ENCODE peak calls at places on chromosomes 2 and 18, in five cellular contexts. Y, I, Q, K and T are unnamed samples.

GRCh38 chr2:176170606-176171005 is 13.5 kb downstream of the HOXD3 start:
- DNase-seq in Y (no peak), I (no peak), Q (no peak), K (no peak), T (no peak)

GRCh38 chr2:240954436-240955305 is 43.7 kb upstream of the SNED1 start:
- DNase-seq in Y (no peak), I (no peak), Q (no peak), K (no peak), T (no peak)

GRCh38 chr2:198873771-198874501 is 583.8 kb downstream of the SATB2 start:
- DNase-seq in Y (no peak), I (no peak), Q (no peak), K (no peak), T (peak)

GRCh38 chr18:48328473-48329205 is 80.5 kb downstream of the ZBTB7C start:
- DNase-seq in Y (no peak), I (peak), Q (no peak), K (peak), T (no peak)

GRCh38 chr2:178324072-178324471 is 126.9 kb downstream of the PRKRA start:
- DNase-seq in Y (no peak), I (no peak), Q (no peak), K (no peak), T (no peak)

GRCh38 chr18:2971741-2972552 is 41.0 kb downstream of the LPIN2 start:
- DNase-seq in Y (peak), I (no peak), Q (peak), K (no peak), T (no peak)

GRCh38 chr2:26528186-26528585 is 50.3 kb upstream of the OTOF start:
- DNase-seq in Y (no peak), I (no peak), Q (no peak), K (no peak), T (no peak)

GRCh38 chr2:26614205-26615128 is 26.7 kb downstream of the CIB4 start:
- DNase-seq in Y (peak), I (no peak), Q (no peak), K (no peak), T (no peak)

GRCh38 chr18:78499586-78499985 is 480.0 kb upstream of the SALL3 start:
- DNase-seq in Y (no peak), I (no peak), Q (no peak), K (no peak), T (no peak)

GRCh38 chr2:151654085-151654484 is 80.2 kb downstream of the NEB start:
- DNase-seq in Y (no peak), I (no peak), Q (no peak), K (no peak), T (no peak)

GRCh38 chr2:55966431-55967118 is 43.0 kb upstream of the EFEMP1 start:
- DNase-seq in Y (peak), I (no peak), Q (no peak), K (no peak), T (no peak)

GRCh38 chr2:38466849-38467767 is 90.0 kb upstream of the ATL2 start:
- DNase-seq in Y (no peak), I (no peak), Q (no peak), K (no peak), T (no peak)

GRCh38 chr2:119240311-119241204 is 16.9 kb downstream of the STEAP3 start:
- DNase-seq in Y (peak), I (peak), Q (no peak), K (no peak), T (no peak)

GRCh38 chr2:176188969-176189665 is 649 bp downstream of the HOXD1 start:
- DNase-seq in Y (no peak), I (no peak), Q (no peak), K (no peak), T (no peak)

GRCh38 chr18:55372205-55372604 is 215.8 kb downstream of the TCF4 start:
- DNase-seq in Y (no peak), I (no peak), Q (no peak), K (no peak), T (no peak)

GRCh38 chr2:99000708-99001107 is 64.7 kb upstream of the CRACDL start:
- DNase-seq in Y (no peak), I (no peak), Q (no peak), K (no peak), T (no peak)

GRCh38 chr18:22943847-22944246 is 10.7 kb downstream of the RBBP8 start:
- DNase-seq in Y (no peak), I (no peak), Q (no peak), K (no peak), T (no peak)

GRCh38 chr2:191041418-191042161 is 27.6 kb upstream of the STAT1 start:
- DNase-seq in Y (no peak), I (peak), Q (no peak), K (no peak), T (no peak)

GRCh38 chr2:234966340-234966739 is 14.5 kb downstream of the SH3BP4 start:
- DNase-seq in Y (no peak), I (no peak), Q (no peak), K (no peak), T (no peak)

GRCh38 chr2:232878855-232879617 is 9.0 kb downstream of the SNORC start:
- DNase-seq in Y (no peak), I (no peak), Q (no peak), K (no peak), T (no peak)

GRCh38 chr2:13230221-13230620 is 513.5 kb downstream of the TRIB2 start:
- DNase-seq in Y (no peak), I (peak), Q (no peak), K (no peak), T (no peak)

GRCh38 chr2:19547321-19547720 is 188.9 kb upstream of the OSR1 start:
- DNase-seq in Y (no peak), I (peak), Q (no peak), K (no peak), T (no peak)

GRCh38 chr2:177239934-177240600 is 24.5 kb downstream of the NFE2L2 start:
- DNase-seq in Y (no peak), I (no peak), Q (peak), K (no peak), T (no peak)

GRCh38 chr2:113390133-113390849 is 47.2 kb upstream of the ZNG1B start:
- DNase-seq in Y (no peak), I (peak), Q (peak), K (peak), T (peak)

GRCh38 chr2:189421644-189422043 is 19.6 kb upstream of the WDR75 start:
- DNase-seq in Y (no peak), I (peak), Q (no peak), K (peak), T (peak)

GRCh38 chr2:70258532-70258875 is 567 bp downstream of the PCYOX1 start:
- DNase-seq in Y (peak), I (peak), Q (no peak), K (no peak), T (no peak)

GRCh38 chr2:88074854-88075292 is 7.2 kb downstream of the SMYD1 start:
- DNase-seq in Y (no peak), I (peak), Q (no peak), K (peak), T (peak)

GRCh38 chr2:63537306-63537705 is 51.0 kb downstream of the WDPCP start:
- DNase-seq in Y (no peak), I (peak), Q (no peak), K (peak), T (no peak)

GRCh38 chr2:96267159-96267971 is 1.3 kb downstream of the CIAO1 start:
- DNase-seq in Y (no peak), I (no peak), Q (peak), K (no peak), T (no peak)

GRCh38 chr2:207163053-207163814 is 2.5 kb downstream of the KLF7 start:
- DNase-seq in Y (no peak), I (peak), Q (no peak), K (peak), T (peak)

GRCh38 chr18:47260138-47260923 is 8.9 kb upstream of the SKOR2 start:
- DNase-seq in Y (peak), I (peak), Q (no peak), K (no peak), T (no peak)

GRCh38 chr2:178452334-178452733 is 1.2 kb downstream of the PJVK start:
- DNase-seq in Y (no peak), I (no peak), Q (no peak), K (no peak), T (no peak)

GRCh38 chr18:48897531-48897930 is 53.2 kb downstream of the SMAD7 start:
- DNase-seq in Y (no peak), I (no peak), Q (no peak), K (no peak), T (no peak)

GRCh38 chr2:109211324-109211723 is 82.3 kb downstream of the SH3RF3 start:
- DNase-seq in Y (no peak), I (no peak), Q (no peak), K (no peak), T (no peak)

GRCh38 chr2:40179801-40180200 is 272.1 kb downstream of the SLC8A1 start:
- DNase-seq in Y (no peak), I (no peak), Q (no peak), K (no peak), T (no peak)
- H3K4me3 ChIP-seq in Y (no peak), I (no peak), Q (no peak), K (no peak), T (no peak)

GRCh38 chr2:174535083-174535482 is 48.3 kb upstream of the GPR155 start:
- DNase-seq in Y (no peak), I (no peak), Q (no peak), K (no peak), T (no peak)
- TF ChIP-seq CTCF in Y (no peak), I (no peak), Q (no peak), K (no peak), T (no peak)

GRCh38 chr2:65436825-65437221 is 4.4 kb upstream of the SPRED2 start:
- DNase-seq in Y (no peak), I (no peak), Q (no peak), K (no peak), T (no peak)

GRCh38 chr2:65436169-65436824 is 3.9 kb upstream of the SPRED2 start:
- DNase-seq in Y (peak), I (peak), Q (peak), K (peak), T (peak)

GRCh38 chr2:65435625-65436168 is 3.3 kb upstream of the SPRED2 start:
- DNase-seq in Y (peak), I (no peak), Q (peak), K (no peak), T (peak)

GRCh38 chr2:65438137-65438899 is 5.9 kb upstream of the SPRED2 start:
- DNase-seq in Y (no peak), I (no peak), Q (no peak), K (no peak), T (no peak)

GRCh38 chr2:65437392-65438135 is 5.2 kb upstream of the SPRED2 start:
- DNase-seq in Y (no peak), I (no peak), Q (no peak), K (no peak), T (no peak)
- H3K4me3 ChIP-seq in Y (peak), I (no peak), Q (no peak), K (peak), T (no peak)

GRCh38 chr2:25041307-25041927 is 459 bp upstream of the EFR3B start:
- DNase-seq in Y (peak), I (peak), Q (peak), K (peak), T (no peak)
- TF ChIP-seq CTCF in Y (peak), I (peak), Q (no peak), K (peak), T (peak)